ENCODE peak calls at places on chromosome X, in four cellular contexts. W is tibial nerve, E is IMR-90, I is heart right ventricle. H is an unnamed sample. For H3K4me1, the result is how much of the 10 kb centered on the place peaks cover.

GRCh38 chrX:74492720-74493201 is 71.5 kb downstream of the SLC16A2 start:
- DNase-seq in W (no peak), E (no peak), I (no peak), H (no peak)

GRCh38 chrX:1657367-1658082 is 42.7 kb downstream of the ASMT start:
- DNase-seq in W (no peak), E (no peak), I (no peak), H (peak)

GRCh38 chrX:109847257-109848187 is 114.5 kb upstream of the ACSL4 start:
- DNase-seq in W (no peak), E (peak), I (no peak), H (no peak)

GRCh38 chrX:41491267-41492004 is 44.3 kb downstream of the NYX start:
- DNase-seq in W (no peak), E (peak), I (no peak), H (no peak)

GRCh38 chrX:111337067-111337466 is 66.8 kb upstream of the CAPN6 start:
- DNase-seq in W (no peak), E (no peak), I (no peak), H (no peak)

GRCh38 chrX:77564824-77565223 is 117.6 kb downstream of the FGF16 start:
- DNase-seq in W (no peak), E (peak), I (no peak), H (no peak)

GRCh38 chrX:132855760-132856341 is 102.6 kb downstream of the HS6ST2 start:
- DNase-seq in W (no peak), E (no peak), I (no peak), H (no peak)

GRCh38 chrX:87338510-87338909 is 179.1 kb upstream of the KLHL4 start:
- DNase-seq in W (no peak), E (peak), I (no peak), H (no peak)

GRCh38 chrX:72245461-72246089 is 6.7 kb upstream of the ERCC6L start:
- DNase-seq in W (no peak), E (peak), I (peak), H (peak)

GRCh38 chrX:136768469-136769084 is 12.2 kb downstream of the ARHGEF6 start:
- DNase-seq in W (no peak), E (peak), I (no peak), H (peak)

DNA sequence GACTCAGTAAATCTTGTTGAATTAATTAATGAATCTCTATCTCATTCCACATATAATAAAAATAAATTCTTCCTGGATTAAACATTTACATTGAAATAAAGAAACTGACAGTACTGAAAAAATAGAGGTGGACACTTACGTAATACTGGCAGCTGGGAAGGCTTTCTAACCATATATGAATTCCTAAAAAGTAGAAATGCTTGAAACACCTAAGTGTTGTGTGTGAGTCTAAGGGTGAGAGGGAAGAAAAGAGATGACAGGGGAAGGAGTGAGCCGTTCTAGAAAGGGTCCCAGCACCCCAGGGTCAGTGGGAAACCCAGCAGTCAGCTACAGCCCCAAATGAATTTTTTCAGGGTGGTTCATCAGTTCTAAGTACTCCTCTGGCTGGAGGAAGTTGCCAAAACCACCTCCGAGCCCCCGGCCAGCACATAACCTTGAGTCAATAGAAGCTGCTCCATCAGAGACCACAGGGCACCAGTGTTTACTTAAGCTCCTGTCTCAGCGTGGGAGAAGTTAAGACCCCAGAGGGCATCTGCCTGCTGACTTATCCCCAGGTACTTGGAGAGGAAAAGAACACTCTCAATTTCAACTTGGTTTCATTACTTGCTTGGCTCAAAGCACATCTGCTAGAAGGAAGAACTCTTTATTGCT is 18.3 kb downstream of the GAB3 start:
- DNase-seq in W (no peak), E (peak), I (no peak), H (no peak)
- H3K4me1 ChIP-seq in W (under half), E (under half), I (half or more), H (half or more)

DNA sequence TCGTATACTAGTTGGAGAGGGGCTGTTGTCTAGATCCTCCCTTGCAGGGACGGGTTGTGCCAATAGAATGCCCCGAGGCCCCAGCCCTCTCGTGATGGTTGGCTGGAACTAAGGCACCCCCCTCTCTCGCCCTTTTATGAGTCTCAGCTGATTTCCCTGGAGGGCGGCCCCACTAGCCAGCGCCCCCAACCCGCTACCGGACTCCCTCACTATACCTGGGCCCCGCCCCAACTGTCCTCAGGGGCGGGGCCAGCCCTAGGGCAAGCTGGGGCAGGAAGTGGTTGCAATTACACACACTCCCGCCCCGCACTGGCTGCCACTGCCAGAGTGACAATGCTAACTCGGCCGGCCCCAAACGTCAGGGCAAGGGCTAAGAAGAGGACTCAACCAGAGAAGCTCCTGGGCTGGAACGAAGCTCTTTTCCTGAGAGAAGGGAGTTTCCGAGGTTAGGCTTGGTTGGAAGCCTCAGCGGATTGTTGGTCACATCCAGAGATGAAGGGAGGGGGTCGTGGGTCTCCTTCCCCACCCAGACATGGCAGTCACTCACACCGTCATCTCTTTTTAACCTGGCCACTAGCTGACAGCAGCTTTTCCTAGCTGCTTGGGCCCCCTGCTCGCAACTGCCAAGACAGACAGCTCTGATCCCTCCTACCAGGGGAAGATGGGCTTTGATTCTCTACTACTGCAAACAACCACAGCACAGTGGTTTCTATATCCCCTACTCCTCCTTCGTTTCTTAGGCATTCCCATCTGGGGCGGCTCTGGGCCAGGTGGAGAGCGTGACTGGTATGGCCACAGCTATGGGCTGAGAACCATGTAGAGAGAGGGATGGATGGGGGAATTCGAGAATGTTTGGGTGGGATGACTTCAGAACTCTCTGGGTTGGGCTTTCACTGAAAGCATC is 21.0 kb upstream of the BCORL1 start:
- DNase-seq in W (no peak), E (no peak), I (peak), H (peak)
- H3K27ac ChIP-seq in W (no peak), E (no peak), I (no peak), H (peak)

GRCh38 chrX:133988010-133988409 is 2.6 kb upstream of the GPC3 start:
- DNase-seq in W (no peak), E (no peak), I (no peak), H (no peak)
- H3K4me1 ChIP-seq in W (under half), E (under half), I (under half), H (under half)

GRCh38 chrX:66638591-66639500 is at the start of gene EDA2R:
- DNase-seq in W (no peak), E (peak), I (peak), H (peak)
- H3K27ac ChIP-seq in W (no peak), E (peak), I (peak), H (no peak)

DNA sequence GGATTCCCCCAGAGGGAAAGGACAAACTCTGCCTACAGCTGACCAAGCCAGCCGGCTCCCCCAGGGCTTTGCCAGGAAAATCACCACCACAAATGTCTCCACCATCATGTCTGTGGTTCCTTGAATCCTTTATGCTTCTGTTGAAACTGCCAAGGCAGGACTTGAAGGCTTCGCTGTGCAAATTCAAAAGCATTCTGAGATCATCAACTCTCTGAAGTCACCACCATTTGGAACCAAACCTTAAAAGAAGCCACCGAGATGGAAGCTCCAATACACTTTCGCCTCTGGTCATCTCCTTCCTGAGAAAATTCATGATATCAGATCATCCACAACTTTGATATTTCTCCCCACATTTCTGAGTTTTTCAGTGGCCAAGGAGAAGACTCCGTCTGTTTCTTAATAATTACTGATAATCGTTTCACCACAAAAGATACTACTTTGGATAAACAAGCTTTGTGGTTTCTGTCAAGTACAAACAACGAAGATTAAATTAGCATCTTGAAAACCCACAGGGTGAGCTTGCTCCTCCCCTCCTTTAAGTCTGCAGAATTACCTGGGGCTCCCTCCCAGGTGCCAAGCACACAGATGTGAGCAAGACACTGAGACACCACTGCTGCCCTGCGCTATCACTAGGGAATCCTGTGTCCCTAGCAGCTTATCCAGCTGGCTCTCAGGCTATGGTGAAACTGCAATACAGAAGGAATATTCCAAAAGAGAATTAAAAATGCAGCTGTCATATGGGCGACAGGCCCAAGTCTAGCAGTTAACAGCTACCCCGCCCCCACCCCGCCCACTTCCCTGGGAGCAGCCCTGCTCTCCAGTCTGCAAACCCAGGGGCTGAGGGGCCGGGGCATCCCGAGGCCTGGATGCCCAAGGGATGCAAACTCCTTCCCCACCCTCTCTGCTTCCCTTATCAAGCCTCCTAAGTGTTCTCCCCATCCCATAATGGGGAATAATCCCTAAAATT is 125.0 kb upstream of the TBL1X start:
- DNase-seq in W (peak), E (no peak), I (peak), H (peak)
- H3K4me1 ChIP-seq in W (under half), E (under half), I (under half), H (half or more)

DNA sequence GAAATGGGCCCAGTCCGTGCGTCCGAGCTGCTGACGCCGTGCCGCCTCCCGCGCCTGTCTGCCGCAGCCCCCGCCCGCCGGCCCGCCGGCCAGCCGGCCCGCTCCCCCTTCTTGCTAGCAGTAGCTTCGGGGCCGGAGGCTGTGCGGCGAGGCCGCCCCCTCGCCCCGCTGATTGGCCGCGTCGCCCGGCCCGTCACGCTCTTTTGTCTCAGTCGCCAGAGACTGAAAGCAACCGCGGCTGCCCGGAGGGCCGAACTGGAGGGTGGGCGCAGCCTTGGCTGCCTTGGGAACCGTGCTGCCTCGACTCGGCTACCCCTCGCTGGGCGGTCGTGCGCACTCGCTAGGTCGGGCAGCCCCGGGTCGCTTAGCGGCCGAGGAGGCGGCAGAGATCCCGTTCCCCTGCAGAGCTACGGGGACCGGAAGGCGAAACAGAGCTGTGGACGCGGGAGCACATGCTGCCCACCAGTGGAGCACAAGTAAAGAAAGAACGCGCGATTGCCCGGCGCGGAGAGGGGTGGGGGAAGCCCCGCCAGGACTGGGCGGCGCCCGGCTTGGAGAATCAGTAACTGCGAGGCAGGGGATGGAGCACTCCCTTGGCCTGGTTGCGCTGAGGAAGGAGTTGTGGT is at the start of gene ZCCHC18:
- DNase-seq in W (no peak), E (peak), I (peak), H (peak)
- H3K27ac ChIP-seq in W (peak), E (peak), I (peak), H (peak)

GRCh38 chrX:148567229-148567628 is 66.8 kb downstream of the AFF2 start:
- DNase-seq in W (no peak), E (peak), I (no peak), H (no peak)
- H3K4me1 ChIP-seq in W (under half), E (under half), I (under half), H (under half)

GRCh38 chrX:44104699-44105098 is 131.5 kb upstream of the NDP start:
- DNase-seq in W (no peak), E (no peak), I (no peak), H (no peak)
- H3K27ac ChIP-seq in W (no peak), E (no peak), I (no peak), H (no peak)

GRCh38 chrX:10513974-10514373 is 106.4 kb downstream of the MID1 start:
- DNase-seq in W (no peak), E (no peak), I (no peak), H (no peak)

GRCh38 chrX:10516781-10517322 is 103.5 kb downstream of the MID1 start:
- DNase-seq in W (no peak), E (no peak), I (no peak), H (no peak)

GRCh38 chrX:10512258-10512657 is 108.1 kb downstream of the MID1 start:
- DNase-seq in W (no peak), E (peak), I (no peak), H (no peak)

GRCh38 chrX:10512741-10513140 is 107.6 kb downstream of the MID1 start:
- DNase-seq in W (no peak), E (no peak), I (no peak), H (no peak)

GRCh38 chrX:10514891-10515290 is 105.5 kb downstream of the MID1 start:
- DNase-seq in W (no peak), E (peak), I (peak), H (no peak)
- H3K4me1 ChIP-seq in W (under half), E (under half), I (under half), H (under half)